ENCODE peak calls at places on chromosomes 7 and 10, in seven cellular contexts. J is neural progenitor cell, G is heart right ventricle, C is coronary artery, W is lung, F is gastrocnemius medialis, N is ovary. I is an unnamed sample.

GRCh38 chr7:48101880-48102448 is 12.9 kb downstream of the UPP1 start:
- DNase-seq in J (no peak), F (no peak), C (no peak), W (no peak), N (no peak), G (no peak), I (peak)

GRCh38 chr10:11858093-11858492 is 34.9 kb downstream of the PROSER2 start:
- DNase-seq in N (no peak), C (no peak), F (no peak), G (no peak), W (no peak), J (no peak), I (no peak)

GRCh38 chr7:30472771-30473392 is 5.7 kb downstream of the NOD1 start:
- DNase-seq in W (peak), F (no peak), C (no peak), N (no peak), J (no peak), G (no peak), I (peak)

GRCh38 chr10:75598998-75599397 is 167.6 kb downstream of the LRMDA start:
- DNase-seq in J (no peak), W (no peak), G (no peak), N (no peak), F (no peak), C (no peak), I (no peak)

GRCh38 chr7:81226234-81226633 is 307.4 kb upstream of the SEMA3C start:
- DNase-seq in W (no peak), F (no peak), C (no peak), J (no peak), N (no peak), G (no peak), I (no peak)

GRCh38 chr7:144050093-144050492 is 1.3 kb downstream of the OR2A5 start:
- DNase-seq in G (no peak), F (no peak), C (no peak), W (no peak), N (no peak), J (no peak), I (peak)

GRCh38 chr10:15267496-15267895 is 99.0 kb upstream of the NMT2 start:
- DNase-seq in N (no peak), F (no peak), G (no peak), W (no peak), C (no peak), J (no peak), I (peak)

GRCh38 chr10:102919237-102919959 is 1.3 kb downstream of the CNNM2 start:
- DNase-seq in W (peak), F (peak), G (peak), C (peak), J (peak), N (peak), I (no peak)

GRCh38 chr10:26367771-26368170 is 70.4 kb upstream of the APBB1IP start:
- DNase-seq in C (no peak), G (peak), J (peak), N (no peak), W (peak), F (no peak), I (no peak)

GRCh38 chr7:92137531-92137930 is 3.3 kb upstream of the CYP51A1 start:
- DNase-seq in N (no peak), F (no peak), J (no peak), C (no peak), G (no peak), W (no peak), I (no peak)

GRCh38 chr7:74365320-74366022 is 76.3 kb downstream of the CLIP2 start:
- DNase-seq in G (peak), C (no peak), J (peak), F (peak), N (peak), W (peak), I (peak)

GRCh38 chr7:47502240-47502877 is 79.6 kb downstream of the TNS3 start:
- DNase-seq in J (no peak), N (no peak), W (no peak), G (no peak), F (no peak), C (no peak), I (no peak)

GRCh38 chr7:23268167-23268566 is 21.6 kb downstream of the GPNMB start:
- DNase-seq in G (no peak), N (no peak), C (no peak), J (no peak), W (no peak), F (no peak), I (no peak)

GRCh38 chr10:124211921-124212320 is 118.5 kb upstream of the CHST15 start:
- DNase-seq in N (no peak), G (no peak), C (no peak), J (no peak), W (no peak), F (no peak), I (no peak)

GRCh38 chr10:30495687-30496086 is 61.7 kb downstream of the MAP3K8 start:
- DNase-seq in N (no peak), F (no peak), G (no peak), J (no peak), W (no peak), C (no peak), I (no peak)

GRCh38 chr10:95536017-95536416 is 25.2 kb downstream of the SORBS1 start:
- DNase-seq in C (no peak), W (no peak), N (no peak), J (no peak), F (no peak), G (no peak), I (no peak)

GRCh38 chr10:67127441-67127840 is 201.6 kb downstream of the LRRTM3 start:
- DNase-seq in F (no peak), W (no peak), N (no peak), C (no peak), J (no peak), G (no peak), I (no peak)

GRCh38 chr7:45682836-45683555 is 108.8 kb downstream of the ADCY1 start:
- DNase-seq in G (no peak), C (peak), J (no peak), W (no peak), F (no peak), N (no peak), I (no peak)

GRCh38 chr7:36151921-36152755 is 916 bp upstream of the EEPD1 start:
- DNase-seq in W (no peak), F (no peak), C (no peak), N (peak), G (no peak), J (no peak), I (no peak)

GRCh38 chr10:44233561-44234470 is 151.1 kb downstream of the CXCL12 start:
- DNase-seq in F (no peak), W (no peak), C (no peak), J (peak), G (peak), N (no peak), I (peak)

GRCh38 chr10:52424343-52424742 is 110.3 kb downstream of the DKK1 start:
- DNase-seq in G (no peak), N (no peak), J (no peak), W (no peak), C (no peak), F (no peak), I (no peak)

GRCh38 chr10:11610855-11611247 is 599 bp downstream of the USP6NL start:
- DNase-seq in C (peak), F (no peak), N (peak), J (peak), W (peak), G (peak), I (no peak)

GRCh38 chr7:80719261-80719660 is 80.8 kb downstream of the CD36 start:
- DNase-seq in G (no peak), W (no peak), J (no peak), F (no peak), C (no peak), N (no peak), I (no peak)

GRCh38 chr10:52092390-52092789 is 221.7 kb upstream of the DKK1 start:
- DNase-seq in G (no peak), C (no peak), F (no peak), W (no peak), J (no peak), N (no peak), I (no peak)

GRCh38 chr10:94036664-94037033 is 42.9 kb downstream of the PLCE1 start:
- DNase-seq in W (no peak), J (no peak), G (no peak), N (no peak), C (no peak), F (no peak), I (no peak)

GRCh38 chr7:34677491-34677890 is 19.5 kb downstream of the NPSR1 start:
- DNase-seq in J (no peak), F (no peak), G (no peak), N (no peak), W (no peak), C (no peak), I (no peak)

GRCh38 chr7:2471396-2471795 is 4.8 kb downstream of the GRIFIN start:
- DNase-seq in G (peak), C (peak), F (no peak), N (no peak), J (peak), W (no peak), I (peak)

GRCh38 chr7:3691478-3692151 is 390.6 kb downstream of the SDK1 start:
- DNase-seq in W (no peak), G (no peak), J (peak), F (no peak), C (no peak), N (no peak), I (no peak)

GRCh38 chr7:17524746-17525145 is 226.3 kb downstream of the AHR start:
- DNase-seq in J (no peak), G (no peak), C (no peak), F (no peak), W (no peak), N (no peak), I (no peak)

GRCh38 chr10:44386546-44387052 is 1.7 kb upstream of the CXCL12 start:
- DNase-seq in N (peak), F (no peak), G (peak), J (peak), W (no peak), C (peak), I (peak)

GRCh38 chr10:7562026-7562425 is 104.7 kb downstream of the ITIH5 start:
- DNase-seq in F (no peak), J (no peak), G (no peak), N (no peak), C (no peak), W (no peak), I (no peak)

GRCh38 chr7:100003711-100004661 is 11.4 kb upstream of the ZKSCAN1 start:
- DNase-seq in G (no peak), W (peak), N (no peak), F (no peak), J (no peak), C (no peak), I (peak)

GRCh38 chr10:58512470-58513188 is at the start of gene BICC1:
- DNase-seq in J (peak), C (no peak), G (peak), W (no peak), F (peak), N (peak), I (peak)

GRCh38 chr7:157837561-157837960 is 500.8 kb downstream of the DNAJB6 start:
- DNase-seq in W (no peak), G (no peak), F (no peak), C (no peak), J (no peak), N (no peak), I (no peak)

GRCh38 chr7:102061354-102061945 is 225.2 kb upstream of the SH2B2 start:
- DNase-seq in W (no peak), F (no peak), G (no peak), C (no peak), J (no peak), N (no peak), I (no peak)

GRCh38 chr7:25790261-25790660 is 361.7 kb upstream of the NFE2L3 start:
- DNase-seq in C (no peak), F (no peak), N (no peak), G (no peak), J (no peak), W (no peak), I (no peak)

GRCh38 chr7:15862016-15862780 is 175.7 kb upstream of the MEOX2 start:
- DNase-seq in F (no peak), W (no peak), C (no peak), N (no peak), G (no peak), J (no peak), I (no peak)

GRCh38 chr10:14010083-14010551 is 320.6 kb downstream of the FRMD4A start:
- DNase-seq in C (no peak), J (peak), N (no peak), F (no peak), W (no peak), G (peak), I (no peak)

GRCh38 chr10:14008648-14009072 is 322.1 kb downstream of the FRMD4A start:
- DNase-seq in F (no peak), J (no peak), C (no peak), G (no peak), N (no peak), W (no peak), I (no peak)

GRCh38 chr10:14010827-14011574 is 319.7 kb downstream of the FRMD4A start:
- DNase-seq in F (no peak), G (no peak), W (no peak), C (no peak), J (no peak), N (no peak), I (no peak)

GRCh38 chr10:14014423-14014822 is 316.3 kb downstream of the FRMD4A start:
- DNase-seq in G (no peak), F (no peak), N (no peak), C (no peak), W (no peak), J (no peak), I (no peak)

GRCh38 chr10:14009315-14010082 is 321.2 kb downstream of the FRMD4A start:
- DNase-seq in F (no peak), J (no peak), C (no peak), N (no peak), G (no peak), W (no peak), I (no peak)
- H3K4me3 ChIP-seq in F (peak), J (no peak), C (peak), N (peak), G (no peak), W (no peak), I (peak)

DNA sequence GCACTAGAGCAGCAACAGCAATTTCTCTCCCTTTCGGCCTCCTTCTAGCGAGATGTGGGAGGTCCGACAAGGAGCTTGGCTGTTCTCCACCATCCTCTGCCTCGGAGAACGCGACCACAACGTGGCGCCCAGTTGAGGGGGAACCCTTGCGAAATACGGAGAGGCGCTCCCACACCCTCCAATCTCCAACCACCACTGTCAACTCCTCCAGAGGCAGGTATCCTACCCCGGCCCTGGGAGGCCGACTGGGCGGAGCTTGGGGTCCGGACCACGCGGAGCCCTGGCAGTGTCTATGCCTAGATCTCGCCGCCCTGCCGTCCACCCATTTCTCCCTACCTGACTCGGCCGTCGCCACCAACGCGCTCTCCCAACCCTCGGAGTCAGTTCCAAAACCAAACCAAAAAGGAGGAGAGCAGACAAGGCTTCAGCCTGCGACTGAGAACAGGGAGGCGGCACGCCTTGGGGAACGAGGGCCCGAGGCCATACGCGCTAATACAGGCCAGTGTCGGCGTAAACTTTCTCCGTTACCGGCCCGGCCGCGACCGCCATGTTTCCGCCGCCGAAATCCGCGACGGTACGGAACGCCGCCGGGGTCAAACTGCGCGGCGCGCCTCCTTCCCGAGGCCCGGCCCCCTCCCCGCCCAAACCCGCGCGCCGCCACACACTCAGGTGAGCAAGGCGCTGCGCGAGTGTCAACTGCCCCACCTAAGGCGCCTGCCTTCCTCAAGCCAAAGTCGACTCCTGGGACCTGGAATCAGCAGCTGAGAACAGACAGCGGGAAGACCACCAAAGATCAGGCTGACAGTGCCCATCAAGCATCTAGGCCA is at the start of gene TMEM168:
- DNase-seq in F (peak), C (peak), J (peak), N (peak), G (peak), W (peak), I (peak)
- TF ChIP-seq CTCF in F (no peak), C (no peak), J (no peak), N (no peak), G (peak), W (no peak), I (no peak)

DNA sequence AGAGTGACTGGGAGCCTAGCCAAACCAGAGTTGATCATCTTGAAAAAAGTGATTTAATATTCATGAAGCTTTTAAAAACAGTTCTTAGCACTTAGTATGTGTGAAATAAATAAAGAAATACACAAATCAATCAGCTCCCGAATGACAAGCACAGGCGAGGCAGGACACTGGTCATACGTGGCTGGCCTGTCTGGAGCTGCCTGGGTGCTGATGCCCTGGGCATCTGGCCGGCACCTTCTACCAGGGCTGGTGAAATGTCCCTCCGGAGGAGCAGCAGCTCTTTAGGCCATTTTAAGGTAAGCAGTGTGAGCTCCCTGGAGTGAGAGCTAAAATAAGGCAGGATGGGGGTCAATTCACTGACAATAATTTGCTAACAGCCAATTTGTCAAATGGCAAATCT is 23.7 kb downstream of the IL15RA start:
- DNase-seq in W (no peak), J (no peak), F (no peak), G (no peak), N (no peak), C (no peak), I (no peak)
- H3K27ac ChIP-seq in W (no peak), J (no peak), F (no peak), G (no peak), N (no peak), C (no peak), I (no peak)

GRCh38 chr7:135755351-135755753 is 6.7 kb upstream of the FAM180A start:
- DNase-seq in F (peak), W (no peak), C (peak), N (no peak), J (no peak), G (peak), I (no peak)
- H3K4me3 ChIP-seq in F (no peak), W (no peak), C (no peak), N (no peak), J (no peak), G (no peak), I (no peak)

GRCh38 chr7:90262438-90262837 is 17.5 kb downstream of the CFAP69 start:
- DNase-seq in N (no peak), C (no peak), G (no peak), J (peak), W (no peak), F (no peak), I (no peak)
- TF ChIP-seq CTCF in N (peak), C (peak), G (peak), J (peak), W (no peak), F (no peak), I (no peak)

DNA sequence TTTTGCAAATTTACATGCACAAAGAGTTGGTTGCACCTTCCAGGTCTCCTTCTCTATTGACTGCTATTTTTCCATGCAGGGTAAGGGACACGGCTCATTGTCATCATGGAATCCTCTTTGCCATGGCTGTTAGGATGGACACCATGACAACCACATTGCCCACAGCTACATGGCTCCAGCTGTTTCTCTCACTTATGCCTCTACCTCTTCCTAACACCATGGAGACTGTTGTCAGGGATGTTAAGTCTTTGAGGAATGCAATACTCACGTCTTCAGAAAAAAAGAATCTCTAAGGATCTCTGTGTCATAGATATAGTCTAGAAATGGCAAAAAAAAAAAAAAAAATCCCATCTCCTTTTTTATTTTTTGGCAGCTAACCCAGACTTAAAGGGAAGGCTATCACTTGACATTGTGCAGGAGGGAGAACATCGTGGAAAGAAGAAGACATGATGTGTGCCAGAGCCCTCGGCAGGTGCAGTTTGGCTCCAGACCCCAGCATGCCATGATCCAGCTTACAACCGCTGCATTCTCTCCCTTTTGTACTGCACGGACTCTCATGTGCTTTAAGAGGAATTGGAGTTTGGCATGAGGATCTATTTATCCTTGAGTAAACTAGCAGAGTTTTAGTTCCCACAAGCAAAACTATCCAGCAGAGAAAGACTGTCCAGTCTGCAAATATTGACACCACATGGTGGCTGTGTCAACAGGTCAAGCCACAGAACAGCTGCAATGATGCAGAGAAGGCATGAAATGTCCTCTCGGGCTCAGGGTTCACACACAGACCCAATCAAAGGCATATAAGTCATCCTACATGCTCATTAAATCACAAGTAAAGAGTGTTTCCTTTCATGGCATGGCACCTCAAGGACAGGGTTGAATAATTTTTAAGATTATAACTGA is 70.8 kb downstream of the FRMD4A start:
- DNase-seq in J (no peak), N (peak), W (no peak), G (no peak), F (no peak), C (no peak), I (no peak)
- H3K27ac ChIP-seq in J (no peak), N (no peak), W (no peak), G (no peak), F (no peak), C (no peak), I (no peak)

GRCh38 chr10:61173450-61173849 is 229.5 kb upstream of the RHOBTB1 start:
- DNase-seq in J (no peak), F (no peak), C (no peak), N (no peak), W (no peak), G (no peak), I (no peak)
- H3K4me3 ChIP-seq in J (no peak), F (no peak), C (no peak), N (no peak), W (no peak), G (no peak), I (no peak)

DNA sequence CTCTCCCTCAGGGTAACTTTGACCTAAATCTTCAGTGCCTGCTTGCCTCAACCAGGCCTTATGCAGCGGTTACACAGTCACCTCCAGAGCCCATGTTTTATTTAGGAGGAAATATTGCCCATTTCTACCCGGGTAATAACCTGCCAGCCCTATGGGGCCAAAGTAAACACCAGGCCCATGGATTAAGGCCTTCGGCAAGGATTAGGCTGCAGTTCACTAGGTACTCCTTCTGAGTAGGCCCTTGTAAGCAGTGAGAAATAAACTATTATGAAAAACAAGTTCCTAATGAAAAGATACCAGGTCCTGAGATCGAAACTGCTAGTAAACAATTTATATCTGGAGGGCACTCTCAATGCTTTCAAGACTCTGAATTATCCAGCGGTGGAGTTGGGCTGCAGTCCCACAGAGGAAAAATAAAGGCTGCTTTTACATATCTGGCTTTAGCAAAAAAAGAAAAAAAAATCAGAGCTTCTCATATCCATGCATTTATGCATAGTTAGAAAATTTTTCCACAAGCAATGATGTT is 3.7 kb upstream of the HOXA10 start:
- DNase-seq in G (no peak), N (no peak), J (no peak), F (no peak), C (no peak), W (no peak), I (peak)
- TF ChIP-seq CTCF in G (no peak), N (no peak), J (no peak), F (no peak), C (no peak), W (no peak), I (no peak)

I was measured in WERI-Rb-1.